ENCODE peak calls at places on chromosomes 6 and 20, in six cellular contexts. One of them, this sample, is unnamed.
A peak's percentile ranks its signal among the peaks of the same experiment; 100 is the strongest.

GRCh38 chr6:105594821-105595220 is 191.9 kb upstream of the PREP start:
- DNase-seq in K562: no peak
- DNase-seq in GM12878: no peak
- DNase-seq in endothelial cell of umbilical vein: no peak
- DNase-seq in A549: no peak
- DNase-seq in HepG2: no peak
- DNase-seq in this sample: no peak

GRCh38 chr6:130602151-130602770 is 224.9 kb upstream of the SMLR1 start:
- DNase-seq in A549: peak; percentile 3
- DNase-seq in K562: no peak
- DNase-seq in HepG2: no peak
- DNase-seq in endothelial cell of umbilical vein: peak; percentile 98
- DNase-seq in GM12878: no peak
- DNase-seq in this sample: peak; percentile 6

GRCh38 chr6:147621280-147621679 is 112.8 kb downstream of the SAMD5 start:
- DNase-seq in A549: no peak
- DNase-seq in K562: no peak
- DNase-seq in endothelial cell of umbilical vein: no peak
- DNase-seq in GM12878: no peak
- DNase-seq in HepG2: peak; percentile 13
- DNase-seq in this sample: no peak

GRCh38 chr6:13152804-13153203 is 175.5 kb downstream of the TBC1D7 start:
- DNase-seq in endothelial cell of umbilical vein: no peak
- DNase-seq in K562: no peak
- DNase-seq in GM12878: no peak
- DNase-seq in HepG2: no peak
- DNase-seq in A549: no peak
- DNase-seq in this sample: no peak

GRCh38 chr20:38127011-38127621 is 38.0 kb downstream of the TGM2 start:
- DNase-seq in HepG2: no peak
- DNase-seq in endothelial cell of umbilical vein: peak; percentile 96
- DNase-seq in GM12878: no peak
- DNase-seq in A549: peak; percentile 52
- DNase-seq in K562: peak; percentile 78
- DNase-seq in this sample: no peak

GRCh38 chr6:15265787-15266186 is 19.9 kb downstream of the JARID2 start:
- DNase-seq in endothelial cell of umbilical vein: peak; percentile 29
- DNase-seq in HepG2: no peak
- DNase-seq in GM12878: no peak
- DNase-seq in A549: no peak
- DNase-seq in K562: no peak
- DNase-seq in this sample: no peak

GRCh38 chr6:87806635-87807034 is 104.6 kb upstream of the AKIRIN2 start:
- DNase-seq in GM12878: no peak
- DNase-seq in A549: no peak
- DNase-seq in HepG2: peak; percentile 74
- DNase-seq in endothelial cell of umbilical vein: no peak
- DNase-seq in K562: no peak
- DNase-seq in this sample: no peak

GRCh38 chr20:20953738-20954657 is 152.2 kb downstream of the LINC00237 start:
- DNase-seq in endothelial cell of umbilical vein: no peak
- DNase-seq in A549: no peak
- DNase-seq in K562: peak; percentile 9
- DNase-seq in HepG2: no peak
- DNase-seq in GM12878: no peak
- DNase-seq in this sample: no peak

GRCh38 chr6:108464506-108465084 is 96.1 kb upstream of the FOXO3 start:
- DNase-seq in GM12878: no peak
- DNase-seq in A549: no peak
- DNase-seq in K562: no peak
- DNase-seq in endothelial cell of umbilical vein: no peak
- DNase-seq in HepG2: peak; percentile 73
- DNase-seq in this sample: no peak

GRCh38 chr20:63896136-63896890 is 1.4 kb downstream of the DNAJC5 start:
- DNase-seq in K562: peak; percentile 56
- DNase-seq in A549: peak; percentile 21
- DNase-seq in GM12878: no peak
- DNase-seq in HepG2: peak; percentile 87
- DNase-seq in endothelial cell of umbilical vein: peak; percentile 45
- DNase-seq in this sample: peak; percentile 87
- TF ChIP-seq MYC in K562: no peak
- TF ChIP-seq MYC in A549: no peak
- TF ChIP-seq MYC in GM12878: no peak
- TF ChIP-seq MYC in HepG2: peak; percentile 91
- TF ChIP-seq MYC in endothelial cell of umbilical vein: no peak
- TF ChIP-seq MYC in this sample: peak; percentile 24

DNA sequence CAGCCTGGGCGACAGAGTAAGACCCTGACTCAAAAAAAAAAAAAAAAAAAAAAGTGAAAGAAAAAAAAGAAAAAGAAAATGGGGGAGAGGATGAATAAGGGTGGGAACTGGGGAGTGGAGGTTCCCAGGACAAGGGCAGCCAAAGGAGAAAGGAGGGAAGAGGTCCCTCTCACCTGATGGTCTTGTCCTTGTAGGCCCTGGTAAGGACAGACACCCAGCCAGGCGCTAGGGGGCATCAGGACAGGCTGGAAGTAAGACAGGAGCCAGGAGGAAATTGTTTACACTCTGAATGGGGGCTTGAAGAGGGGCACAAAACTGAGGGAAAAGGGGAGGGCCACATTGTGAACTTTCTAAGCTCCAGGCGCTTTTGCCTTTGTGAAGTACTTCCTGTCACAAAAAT is 2.3 kb upstream of the ALDH5A1 start:
- DNase-seq in endothelial cell of umbilical vein: peak; percentile 6
- DNase-seq in K562: peak; percentile 41
- DNase-seq in GM12878: no peak
- DNase-seq in A549: no peak
- DNase-seq in HepG2: peak; percentile 58
- DNase-seq in this sample: no peak
- TF ChIP-seq CTCF in endothelial cell of umbilical vein: peak; percentile 42
- TF ChIP-seq CTCF in K562: peak; percentile 58
- TF ChIP-seq CTCF in GM12878: peak; percentile 33
- TF ChIP-seq CTCF in A549: peak; percentile 22
- TF ChIP-seq CTCF in HepG2: peak; percentile 78
- TF ChIP-seq CTCF in this sample: no peak

GRCh38 chr6:169890901-169891300 is 139.5 kb downstream of the ERMARD start:
- DNase-seq in endothelial cell of umbilical vein: no peak
- DNase-seq in K562: no peak
- DNase-seq in HepG2: no peak
- DNase-seq in A549: no peak
- DNase-seq in GM12878: no peak
- DNase-seq in this sample: no peak
- TF ChIP-seq MYC in endothelial cell of umbilical vein: no peak
- TF ChIP-seq MYC in K562: no peak
- TF ChIP-seq MYC in HepG2: no peak
- TF ChIP-seq MYC in A549: no peak
- TF ChIP-seq MYC in GM12878: no peak
- TF ChIP-seq MYC in this sample: no peak

DNA sequence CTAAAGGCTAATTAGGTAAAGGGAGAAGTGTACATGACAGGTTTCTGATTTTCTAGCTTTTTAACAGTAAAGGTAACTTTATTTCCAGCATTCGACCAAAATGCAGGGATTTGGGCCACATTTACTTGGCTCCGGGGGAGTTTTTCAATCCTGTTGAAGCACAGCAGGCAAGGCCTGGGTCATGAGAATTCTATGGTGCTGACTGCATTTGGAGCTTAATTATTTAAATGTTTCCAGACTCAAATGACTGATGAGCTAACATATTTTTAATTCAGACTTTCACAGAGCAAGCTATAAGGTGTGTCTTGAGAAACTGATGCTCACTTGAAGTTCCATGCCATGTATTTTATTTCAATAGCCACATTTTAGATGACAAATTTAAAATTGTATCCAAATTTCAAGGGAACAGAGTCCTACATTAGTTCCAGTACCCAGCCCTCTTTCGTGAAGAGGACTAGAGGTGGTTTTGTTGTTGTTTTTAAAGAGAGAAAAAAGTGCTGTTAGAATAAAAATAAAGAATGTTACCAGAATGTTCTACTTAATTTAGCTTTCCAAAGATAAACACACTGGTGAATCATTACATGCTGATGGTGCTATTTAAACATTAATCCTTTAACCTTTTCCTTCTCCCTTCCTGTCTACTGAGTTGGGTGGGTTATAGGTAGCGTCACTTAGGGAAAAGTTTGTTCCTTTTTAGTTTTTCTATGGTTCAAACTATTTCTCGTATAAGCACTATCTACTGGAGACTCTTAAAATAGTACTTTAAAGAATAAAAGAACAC is 82.3 kb upstream of the PHACTR2 start:
- DNase-seq in GM12878: no peak
- DNase-seq in endothelial cell of umbilical vein: no peak
- DNase-seq in K562: no peak
- DNase-seq in HepG2: no peak
- DNase-seq in A549: no peak
- DNase-seq in this sample: no peak
- TF ChIP-seq CTCF in GM12878: no peak
- TF ChIP-seq CTCF in endothelial cell of umbilical vein: no peak
- TF ChIP-seq CTCF in K562: no peak
- TF ChIP-seq CTCF in HepG2: no peak
- TF ChIP-seq CTCF in A549: no peak
- TF ChIP-seq CTCF in this sample: no peak

GRCh38 chr6:78530208-78530607 is 337.1 kb upstream of the IRAK1BP1 start:
- DNase-seq in HepG2: no peak
- DNase-seq in A549: no peak
- DNase-seq in K562: no peak
- DNase-seq in GM12878: no peak
- DNase-seq in endothelial cell of umbilical vein: no peak
- DNase-seq in this sample: peak; percentile 9
- TF ChIP-seq MYC in HepG2: no peak
- TF ChIP-seq MYC in A549: no peak
- TF ChIP-seq MYC in K562: no peak
- TF ChIP-seq MYC in GM12878: no peak
- TF ChIP-seq MYC in endothelial cell of umbilical vein: no peak
- TF ChIP-seq MYC in this sample: no peak

GRCh38 chr6:154276810-154277577 is 79.6 kb downstream of the IPCEF1 start:
- DNase-seq in GM12878: no peak
- DNase-seq in A549: peak; percentile 8
- DNase-seq in endothelial cell of umbilical vein: peak; percentile 42
- DNase-seq in K562: peak; percentile 20
- DNase-seq in HepG2: peak; percentile 42
- DNase-seq in this sample: peak; percentile 58
- TF ChIP-seq CTCF in GM12878: peak; percentile 58
- TF ChIP-seq CTCF in A549: peak; percentile 60
- TF ChIP-seq CTCF in endothelial cell of umbilical vein: peak; percentile 21
- TF ChIP-seq CTCF in K562: peak; percentile 44
- TF ChIP-seq CTCF in HepG2: peak; percentile 67
- TF ChIP-seq CTCF in this sample: no peak

GRCh38 chr6:6758915-6759654 is 170.6 kb downstream of the LY86 start:
- DNase-seq in K562: peak; percentile 78
- DNase-seq in endothelial cell of umbilical vein: peak; percentile 64
- DNase-seq in A549: peak; percentile 30
- DNase-seq in HepG2: peak; percentile 40
- DNase-seq in GM12878: peak; percentile 13
- DNase-seq in this sample: peak; percentile 87
- TF ChIP-seq MYC in K562: no peak
- TF ChIP-seq MYC in endothelial cell of umbilical vein: no peak
- TF ChIP-seq MYC in A549: no peak
- TF ChIP-seq MYC in HepG2: no peak
- TF ChIP-seq MYC in GM12878: no peak
- TF ChIP-seq MYC in this sample: no peak

GRCh38 chr6:37943436-37944058 is 124.0 kb downstream of the ZFAND3 start:
- DNase-seq in GM12878: no peak
- DNase-seq in endothelial cell of umbilical vein: no peak
- DNase-seq in HepG2: no peak
- DNase-seq in A549: no peak
- DNase-seq in K562: no peak
- DNase-seq in this sample: no peak

GRCh38 chr6:37938909-37939308 is 119.4 kb downstream of the ZFAND3 start:
- DNase-seq in K562: no peak
- DNase-seq in HepG2: no peak
- DNase-seq in A549: no peak
- DNase-seq in GM12878: no peak
- DNase-seq in endothelial cell of umbilical vein: no peak
- DNase-seq in this sample: no peak

GRCh38 chr6:37946021-37946420 is 126.5 kb downstream of the ZFAND3 start:
- DNase-seq in HepG2: no peak
- DNase-seq in A549: no peak
- DNase-seq in GM12878: no peak
- DNase-seq in endothelial cell of umbilical vein: no peak
- DNase-seq in K562: no peak
- DNase-seq in this sample: no peak

GRCh38 chr6:37940074-37940847 is 120.7 kb downstream of the ZFAND3 start:
- DNase-seq in GM12878: no peak
- DNase-seq in K562: no peak
- DNase-seq in A549: no peak
- DNase-seq in HepG2: no peak
- DNase-seq in endothelial cell of umbilical vein: peak; percentile 66
- DNase-seq in this sample: no peak

DNA sequence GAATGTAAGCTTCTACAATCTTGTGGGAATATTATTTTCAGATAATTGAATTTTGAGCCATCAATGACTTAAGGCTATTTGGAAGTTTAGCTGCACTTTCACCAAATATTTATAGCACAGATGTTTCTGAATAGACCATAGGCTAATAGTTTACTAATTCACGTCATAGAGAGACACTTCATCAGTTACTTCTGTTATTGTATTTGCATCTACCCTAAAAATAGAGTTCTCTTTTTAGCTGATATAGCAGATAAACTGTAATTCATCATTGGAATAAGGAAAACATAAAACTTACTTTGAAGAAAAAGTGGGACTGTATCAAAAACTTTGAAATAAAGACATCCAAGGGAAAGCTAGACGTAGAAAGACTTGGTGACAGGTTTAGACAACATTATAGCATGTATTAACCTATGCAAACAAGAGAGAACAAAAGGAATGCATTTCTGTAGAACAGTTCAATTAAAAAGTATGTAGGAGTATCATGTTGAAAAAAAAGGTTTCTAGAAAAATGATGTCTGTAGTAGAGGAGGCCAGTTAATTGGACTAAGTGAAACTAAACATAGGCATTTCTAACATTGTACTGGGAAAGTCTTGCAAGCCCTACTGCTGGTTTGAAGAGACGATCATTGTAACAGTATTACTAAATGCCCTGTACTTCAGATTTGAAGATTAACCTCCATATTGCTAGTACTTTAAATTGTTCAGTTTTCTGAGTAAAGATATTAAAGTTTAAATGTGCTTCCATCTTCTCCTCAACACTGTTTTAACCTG is 123.3 kb downstream of the ZFAND3 start:
- DNase-seq in HepG2: no peak
- DNase-seq in K562: no peak
- DNase-seq in GM12878: no peak
- DNase-seq in A549: no peak
- DNase-seq in endothelial cell of umbilical vein: no peak
- DNase-seq in this sample: no peak
- TF ChIP-seq CTCF in HepG2: no peak
- TF ChIP-seq CTCF in K562: no peak
- TF ChIP-seq CTCF in GM12878: no peak
- TF ChIP-seq CTCF in A549: no peak
- TF ChIP-seq CTCF in endothelial cell of umbilical vein: no peak
- TF ChIP-seq CTCF in this sample: no peak

This sample was measured in NB4.